ENCODE peak calls at places on chromosomes 4 and X, in five cellular contexts. R, I, X, O and B are unnamed samples.

GRCh38 chrX:46686003-46686645 is 72.8 kb downstream of the SLC9A7 start:
- DNase-seq in R (peak), I (peak), X (peak), O (peak), B (no peak)

GRCh38 chr4:148376151-148376550 is 66.1 kb downstream of the NR3C2 start:
- DNase-seq in R (peak), I (no peak), X (peak), O (peak), B (peak)

GRCh38 chrX:106726485-106727437 is at the start of gene RNF128:
- DNase-seq in R (peak), I (peak), X (peak), O (peak), B (no peak)

GRCh38 chrX:2608638-2609430 is 82.3 kb upstream of the CD99 start:
- DNase-seq in R (peak), I (peak), X (peak), O (peak), B (no peak)

GRCh38 chrX:28651186-28651585 is 63.9 kb downstream of the IL1RAPL1 start:
- DNase-seq in R (no peak), I (no peak), X (no peak), O (no peak), B (no peak)

GRCh38 chr4:173652283-173652931 is 122.4 kb upstream of the HAND2 start:
- DNase-seq in R (no peak), I (no peak), X (no peak), O (no peak), B (no peak)

GRCh38 chrX:41785685-41786084 is 61.7 kb downstream of the GPR82 start:
- DNase-seq in R (peak), I (no peak), X (peak), O (no peak), B (no peak)

GRCh38 chr4:155672342-155672741 is 5.7 kb downstream of the GUCY1A1 start:
- DNase-seq in R (no peak), I (no peak), X (no peak), O (no peak), B (no peak)

GRCh38 chr4:37728064-37728463 is 41.9 kb upstream of the RELL1 start:
- DNase-seq in R (peak), I (no peak), X (no peak), O (no peak), B (no peak)

GRCh38 chr4:176641237-176641636 is 151.5 kb downstream of the VEGFC start:
- DNase-seq in R (peak), I (no peak), X (no peak), O (no peak), B (no peak)

GRCh38 chr4:185810746-185811508 is 1.1 kb downstream of the SORBS2 start:
- DNase-seq in R (peak), I (peak), X (no peak), O (no peak), B (no peak)

GRCh38 chr4:5237086-5237485 is 185.8 kb downstream of the STK32B start:
- DNase-seq in R (no peak), I (no peak), X (no peak), O (no peak), B (no peak)

GRCh38 chrX:109489174-109489573 is 7.3 kb upstream of the GUCY2F start:
- DNase-seq in R (no peak), I (no peak), X (no peak), O (no peak), B (no peak)

GRCh38 chr4:163550869-163551267 is 56.4 kb downstream of the TMA16 start:
- DNase-seq in R (no peak), I (no peak), X (no peak), O (no peak), B (no peak)

GRCh38 chrX:41412261-41413167 is 34.6 kb upstream of the NYX start:
- DNase-seq in R (no peak), I (no peak), X (no peak), O (no peak), B (no peak)

DNA sequence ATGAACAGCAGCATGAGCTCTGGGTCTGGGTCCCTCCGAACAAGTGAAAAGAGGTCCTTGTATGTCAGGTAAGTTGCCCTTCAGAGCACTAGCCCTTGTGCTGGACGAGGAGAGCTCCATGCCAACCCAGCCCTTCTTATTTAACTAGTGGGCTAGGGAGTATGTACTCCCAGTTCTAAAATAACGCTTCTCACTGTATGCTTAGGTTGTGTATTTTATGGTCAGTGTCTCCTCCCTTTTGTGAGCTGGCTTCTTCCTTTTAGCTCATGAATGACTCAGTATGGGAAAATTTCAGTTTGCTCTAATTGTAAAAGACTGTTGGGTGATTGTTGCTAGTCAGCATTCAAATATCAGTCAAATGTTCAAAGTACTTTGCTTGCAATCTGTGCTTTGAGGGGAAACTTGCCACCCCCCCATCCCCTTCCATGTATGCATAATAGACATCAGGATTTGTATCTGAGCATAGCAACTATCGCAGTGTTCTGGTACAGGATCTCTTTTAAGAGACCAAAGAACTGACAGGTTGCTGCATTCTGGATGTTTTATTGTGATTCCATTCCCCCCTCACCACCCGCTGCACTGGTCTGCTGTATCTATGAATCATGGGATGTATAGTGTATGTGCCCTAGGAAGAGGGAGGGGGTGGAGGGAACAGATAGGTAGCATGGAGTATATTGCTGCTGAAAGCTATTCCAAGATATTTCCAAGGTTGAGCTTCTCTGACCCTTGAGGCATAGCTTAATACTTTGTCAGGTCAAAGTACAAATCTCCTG is 34.7 kb downstream of the DLG3 start:
- DNase-seq in R (peak), I (no peak), X (no peak), O (no peak), B (no peak)
- H3K27ac ChIP-seq in R (peak), I (peak), X (no peak), O (no peak), B (peak)

GRCh38 chrX:49276671-49277519 is 7.3 kb downstream of the PPP1R3F start:
- DNase-seq in R (no peak), I (no peak), X (no peak), O (no peak), B (no peak)
- H3K27ac ChIP-seq in R (no peak), I (no peak), X (no peak), O (no peak), B (no peak)

GRCh38 chrX:153885208-153885787 is 675 bp downstream of the L1CAM start:
- DNase-seq in R (no peak), I (no peak), X (no peak), O (no peak), B (no peak)

GRCh38 chrX:153884136-153885076 is 1.6 kb downstream of the L1CAM start:
- DNase-seq in R (peak), I (no peak), X (no peak), O (peak), B (no peak)

GRCh38 chrX:153886915-153887314 is 942 bp upstream of the L1CAM start:
- DNase-seq in R (no peak), I (peak), X (no peak), O (no peak), B (no peak)

GRCh38 chrX:153887385-153887784 is 1.4 kb upstream of the L1CAM start:
- DNase-seq in R (no peak), I (no peak), X (no peak), O (no peak), B (no peak)

DNA sequence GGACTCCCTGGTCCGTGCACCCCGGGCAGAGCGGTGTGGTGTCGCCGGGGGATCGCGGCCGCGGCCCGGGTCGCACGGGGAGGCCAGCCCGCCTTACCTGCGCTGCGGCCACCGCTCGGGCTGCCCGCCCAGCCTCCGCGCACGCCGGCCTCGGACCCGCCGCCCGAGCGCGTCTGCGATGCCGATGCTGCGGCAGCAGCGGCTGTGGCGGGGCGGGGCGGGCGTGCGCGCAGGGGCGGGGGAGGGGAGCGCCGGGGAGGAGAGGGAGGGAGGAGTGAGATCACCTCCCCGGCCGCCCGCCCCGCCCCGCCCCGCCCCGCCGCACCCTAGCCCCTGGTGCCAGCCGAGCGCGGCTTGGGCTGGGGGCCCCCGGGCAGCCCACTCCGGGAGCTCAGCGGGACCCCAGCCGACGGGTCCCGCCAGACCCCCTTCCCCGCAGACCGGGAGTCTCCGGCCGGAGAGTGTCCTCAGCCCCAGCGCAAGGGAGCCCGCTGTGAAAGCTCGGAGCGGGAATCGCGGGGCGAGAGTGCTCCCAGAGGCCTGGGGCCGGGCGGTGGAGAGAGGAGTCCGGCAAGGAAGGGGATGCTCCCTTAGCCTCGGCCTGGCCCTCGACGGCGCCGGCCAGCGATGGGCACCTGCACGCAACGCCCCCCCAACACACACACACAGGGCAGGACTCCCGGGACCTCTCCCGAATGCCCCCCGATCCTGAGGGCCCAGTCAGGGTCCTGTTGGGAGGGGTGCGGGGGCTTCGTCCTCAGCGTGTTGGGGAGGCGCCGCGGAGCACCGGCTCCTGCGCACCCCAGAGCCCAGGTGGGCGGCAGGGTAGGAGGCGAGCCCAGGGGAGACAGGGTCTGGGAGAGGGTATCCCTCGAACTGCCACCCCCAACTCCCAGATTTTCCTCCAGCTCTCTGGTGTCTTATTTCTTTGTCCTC is at the start of gene L1CAM:
- DNase-seq in R (no peak), I (peak), X (no peak), O (no peak), B (no peak)
- H3K27ac ChIP-seq in R (no peak), I (no peak), X (no peak), O (no peak), B (no peak)

GRCh38 chrX:153501530-153501929 is 6.8 kb downstream of the BGN start:
- DNase-seq in R (no peak), I (no peak), X (no peak), O (no peak), B (no peak)

GRCh38 chrX:153499876-153500275 is 5.1 kb downstream of the BGN start:
- DNase-seq in R (no peak), I (no peak), X (no peak), O (no peak), B (no peak)

GRCh38 chrX:153502131-153502530 is 7.4 kb downstream of the BGN start:
- DNase-seq in R (no peak), I (no peak), X (no peak), O (no peak), B (no peak)

GRCh38 chrX:153499258-153499657 is 4.5 kb downstream of the BGN start:
- DNase-seq in R (no peak), I (no peak), X (no peak), O (no peak), B (no peak)

GRCh38 chrX:153500676-153501280 is 6.0 kb downstream of the BGN start:
- DNase-seq in R (no peak), I (no peak), X (no peak), O (no peak), B (no peak)
- H3K27ac ChIP-seq in R (no peak), I (no peak), X (no peak), O (no peak), B (no peak)

DNA sequence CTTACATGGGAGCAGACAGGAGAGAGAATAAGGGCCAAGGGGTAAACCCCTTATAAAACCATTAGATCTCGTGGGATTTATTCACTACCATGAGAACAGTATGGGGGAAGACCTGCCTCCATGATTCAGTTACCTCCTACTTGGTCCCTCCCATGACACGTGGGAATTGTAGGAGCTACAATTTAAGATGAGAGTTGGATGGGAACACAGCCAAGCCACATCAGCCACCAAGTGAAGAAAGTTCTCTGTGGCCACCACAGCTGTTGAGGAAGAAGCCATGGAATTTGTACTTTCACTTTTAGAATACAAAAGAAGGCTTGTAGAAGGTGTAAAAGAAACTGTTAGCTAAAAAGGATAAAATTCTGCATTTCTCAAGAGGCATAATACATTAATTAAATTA is 67.0 kb upstream of the CXorf51A start:
- DNase-seq in R (no peak), I (no peak), X (no peak), O (no peak), B (no peak)
- H3K27ac ChIP-seq in R (no peak), I (no peak), X (no peak), O (no peak), B (no peak)

DNA sequence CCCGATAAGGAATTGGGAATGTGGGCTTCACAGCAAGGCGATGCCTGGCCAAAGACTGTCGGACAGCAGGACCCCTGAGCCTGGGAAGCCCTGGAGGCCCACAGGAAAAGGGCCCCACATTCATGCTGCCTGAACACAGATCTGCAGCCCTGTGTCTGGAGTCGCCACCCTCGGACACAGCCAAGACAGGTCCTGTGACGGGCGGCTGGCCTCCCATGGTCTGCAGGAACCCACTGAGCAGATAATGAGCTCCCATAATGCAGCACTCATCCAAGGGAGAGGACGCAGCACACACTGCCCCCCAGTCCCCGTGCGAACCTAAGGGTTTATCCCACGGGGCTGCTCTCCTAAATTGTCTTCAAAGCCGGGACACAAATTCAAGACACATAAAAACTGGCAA is 30.6 kb downstream of the ZFYVE28 start:
- DNase-seq in R (no peak), I (no peak), X (no peak), O (no peak), B (no peak)
- H3K27ac ChIP-seq in R (no peak), I (no peak), X (no peak), O (no peak), B (no peak)

DNA sequence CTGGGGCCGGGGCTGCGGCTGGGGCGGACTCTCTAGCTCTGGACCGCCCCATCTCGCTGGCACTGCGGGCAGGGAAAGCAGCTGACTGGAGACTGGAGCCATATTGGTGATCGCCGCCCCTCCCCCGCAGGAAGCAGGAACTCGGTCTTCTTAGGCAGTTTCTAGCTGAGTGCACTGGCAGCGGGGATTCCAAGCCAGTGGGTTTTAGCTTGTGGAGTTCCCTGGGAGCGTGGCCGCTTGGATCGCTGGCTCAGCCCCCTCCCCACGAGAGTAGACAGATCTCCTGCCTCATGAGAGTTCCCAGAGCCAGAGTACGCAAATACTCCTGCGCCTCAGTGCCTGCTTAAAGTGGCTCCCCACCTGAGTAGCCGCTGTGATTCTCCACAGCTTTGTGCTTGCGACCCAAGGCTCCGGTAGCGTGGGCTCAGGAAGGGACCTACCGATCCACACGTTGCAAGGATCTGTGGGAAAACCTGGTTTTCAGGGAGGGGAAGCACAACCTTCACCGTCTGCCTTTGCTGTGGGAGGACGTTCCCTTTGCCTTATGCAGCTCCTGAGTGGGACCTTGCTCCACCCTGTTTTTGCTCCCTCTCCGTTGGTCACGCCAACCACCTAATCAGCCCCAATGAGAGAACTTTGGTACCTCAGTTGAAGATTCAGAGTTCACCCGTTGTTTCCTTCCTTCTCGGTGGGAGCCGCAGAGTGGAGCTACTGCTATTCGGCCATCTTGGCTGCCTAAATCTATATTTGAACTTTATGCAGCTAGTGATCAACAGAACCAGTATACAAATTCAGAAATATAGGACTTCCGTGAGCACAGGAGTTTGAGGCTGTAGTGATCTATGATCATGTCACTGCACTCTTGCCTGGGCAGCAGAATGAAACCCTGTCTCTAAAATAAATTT is 803.9 kb upstream of the PCDH10 start:
- DNase-seq in R (no peak), I (no peak), X (no peak), O (no peak), B (no peak)
- H3K27ac ChIP-seq in R (no peak), I (no peak), X (no peak), O (no peak), B (no peak)

GRCh38 chrX:133414399-133415275 is 652 bp downstream of the GPC4 start:
- DNase-seq in R (peak), I (peak), X (peak), O (no peak), B (no peak)
- H3K27ac ChIP-seq in R (no peak), I (no peak), X (peak), O (peak), B (no peak)